ENCODE peak calls at places on chromosomes 7 and 10, in six cellular contexts. T is gastrocnemius medialis, E is A549, R is suprapubic skin, F is ovary, G is HepG2. W is an unnamed sample.

GRCh38 chr10:91880310-91880709 is 29.0 kb downstream of the FGFBP3 start:
- DNase-seq in E (peak; percentile 29), T (no peak), G (no peak), F (no peak), R (no peak), W (no peak)

GRCh38 chr7:102304668-102305067 is 18.0 kb downstream of the SH2B2 start:
- DNase-seq in R (no peak), F (no peak), T (peak; percentile 63), G (no peak), E (no peak), W (no peak)

GRCh38 chr10:96705134-96705533 is 15.2 kb downstream of the PIK3AP1 start:
- DNase-seq in R (no peak), F (no peak), E (no peak), T (no peak), G (no peak), W (no peak)

GRCh38 chr7:141409219-141409618 is 142.0 kb upstream of the AGK start:
- DNase-seq in R (no peak), F (no peak), G (no peak), T (no peak), E (no peak), W (no peak)

GRCh38 chr10:51698473-51699063 is 827 bp downstream of the CSTF2T start:
- DNase-seq in G (no peak), R (no peak), E (no peak), F (peak; percentile 17), T (peak; percentile 30), W (no peak)

GRCh38 chr7:91659096-91659495 is 221.4 kb downstream of the MTERF1 start:
- DNase-seq in E (no peak), R (no peak), F (no peak), T (no peak), G (no peak), W (no peak)

GRCh38 chr10:11397980-11398580 is 213.4 kb downstream of the USP6NL start:
- DNase-seq in R (peak; percentile 75), T (peak; percentile 35), E (no peak), G (no peak), F (no peak), W (no peak)

GRCh38 chr10:73465978-73466709 is 29.7 kb downstream of the PPP3CB start:
- DNase-seq in T (no peak), E (no peak), R (no peak), G (no peak), F (no peak), W (no peak)

GRCh38 chr7:74013539-74014272 is 14.3 kb upstream of the ELN start:
- DNase-seq in E (no peak), G (no peak), R (no peak), T (peak; percentile 46), F (no peak), W (no peak)

GRCh38 chr7:17986826-17987225 is 40.8 kb downstream of the PRPS1L1 start:
- DNase-seq in R (no peak), F (no peak), G (no peak), T (no peak), E (no peak), W (no peak)

GRCh38 chr7:31432831-31433340 is 81.0 kb upstream of the ITPRID1 start:
- DNase-seq in E (peak; percentile 20), G (no peak), T (no peak), R (no peak), F (no peak), W (no peak)

GRCh38 chr10:110810625-110811024 is 61.1 kb upstream of the PDCD4 start:
- DNase-seq in G (no peak), E (no peak), T (no peak), F (no peak), R (no peak), W (no peak)

GRCh38 chr10:50385610-50386009 is 134.3 kb upstream of the ASAH2 start:
- DNase-seq in R (no peak), F (no peak), E (no peak), G (peak; percentile 35), T (peak; percentile 59), W (no peak)

GRCh38 chr10:929965-930364 is 1.5 kb downstream of the LARP4B start:
- DNase-seq in E (no peak), R (no peak), F (no peak), T (no peak), G (no peak), W (no peak)

DNA sequence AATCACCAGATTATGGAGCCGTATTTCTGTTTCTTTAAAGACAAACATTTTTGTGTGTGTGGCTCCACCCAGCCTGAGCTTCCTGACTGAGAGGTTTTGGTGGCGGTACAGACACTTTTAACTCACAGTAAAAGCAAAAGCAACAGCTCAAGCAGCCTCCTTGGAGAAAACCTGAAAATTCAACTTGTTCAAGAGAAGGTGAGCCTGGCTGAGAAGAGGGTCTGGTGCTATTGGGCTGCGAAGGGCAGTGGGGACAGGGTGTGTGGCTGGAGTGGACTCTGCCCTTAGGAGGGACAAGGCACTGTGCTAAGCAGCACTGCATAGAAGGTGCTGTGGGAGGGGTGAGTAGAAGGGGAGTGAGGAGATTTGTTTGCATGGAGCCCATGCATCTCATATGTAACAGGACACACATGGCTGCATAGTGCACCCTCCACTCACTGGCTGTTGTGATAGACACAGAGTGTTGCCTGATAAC is at the start of gene GIMAP7:
- DNase-seq in T (peak; percentile 15), R (no peak), G (no peak), F (no peak), E (no peak), W (peak; percentile 47)
- H3K4me3 ChIP-seq in T (peak within 1 kb of the TSS; percentile 33), R (peak within 1 kb of the TSS; percentile 45), G (no peak within 1 kb of the TSS), F (peak within 1 kb of the TSS; percentile 10), E (no peak within 1 kb of the TSS), W (peak within 1 kb of the TSS; percentile 41)

GRCh38 chr7:157597562-157597961 is 260.8 kb downstream of the DNAJB6 start:
- DNase-seq in R (no peak), T (no peak), E (no peak), F (no peak), G (no peak), W (no peak)
- H3K9me3 ChIP-seq in R (no peaks in the 10 kb centered on the region), T (no peaks in the 10 kb centered on the region), E (no peaks in the 10 kb centered on the region), F (no peaks in the 10 kb centered on the region), G (no peaks in the 10 kb centered on the region), W (no peaks in the 10 kb centered on the region)

DNA sequence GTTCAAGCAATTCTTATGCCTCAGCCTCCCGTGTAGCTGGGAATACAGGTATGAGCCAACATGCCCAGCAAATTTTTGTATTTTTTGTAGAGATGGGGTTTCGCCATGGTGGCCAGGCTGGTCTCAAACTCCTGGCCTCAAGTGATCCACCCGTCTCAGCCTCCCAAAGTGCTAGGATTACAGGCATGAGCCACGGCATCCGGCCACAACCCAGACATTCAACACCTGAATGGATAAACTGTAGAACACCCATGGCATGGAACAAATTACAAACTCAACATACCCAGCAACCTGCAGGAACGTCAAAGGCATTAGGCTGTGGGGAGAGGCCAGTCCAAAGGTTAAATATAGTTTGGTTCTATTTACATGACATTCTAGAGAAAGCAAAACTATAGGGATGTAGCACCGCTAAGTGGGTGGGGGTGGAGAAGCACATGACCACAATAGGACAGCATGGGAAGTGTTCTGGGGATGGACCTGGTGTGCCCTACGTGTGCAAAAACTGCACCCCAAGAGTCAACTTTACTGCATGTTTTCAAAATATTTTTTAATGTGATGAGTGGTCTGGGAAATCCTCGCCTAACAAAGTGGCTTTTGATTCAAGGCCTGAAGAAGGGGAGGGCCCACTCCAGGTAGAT is 6.5 kb upstream of the PGAM2 start:
- DNase-seq in R (no peak), E (no peak), G (peak; percentile 87), T (no peak), F (no peak), W (peak; percentile 28)
- TF ChIP-seq POLR2A in R (no peak), E (no peak), G (no peak), T (no peak), F (no peak), W (no peak)

GRCh38 chr10:127797339-127797738 is 60.4 kb downstream of the FOXI2 start:
- DNase-seq in F (no peak), R (no peak), E (no peak), G (peak; percentile 8), T (no peak), W (no peak)
- H3K4me3 ChIP-seq in F (no peak overlapping the region), R (no peak overlapping the region), E (no peak overlapping the region), G (no peak overlapping the region), T (no peak overlapping the region), W (no peak overlapping the region)

GRCh38 chr10:76491216-76491615 is 1059.8 kb downstream of the LRMDA start:
- DNase-seq in T (no peak), F (no peak), E (no peak), G (no peak), R (no peak), W (no peak)
- H3K9me3 ChIP-seq in T (no peaks in the 10 kb centered on the region), F (peaks cover 6% of the 10 kb centered on the region), E (peaks cover 18% of the 10 kb centered on the region), G (peaks cover 6% of the 10 kb centered on the region), R (peaks cover 3% of the 10 kb centered on the region), W (no peaks in the 10 kb centered on the region)

W was measured in Peyer's patch.